ENCODE peak calls at places on chromosomes 16 and 17, in four cellular contexts. One of them, this sample, is unnamed.

GRCh38 chr16:88651989-88652762 is 1.3 kb upstream of the CYBA start:
- DNase-seq in HepG2: no peak
- DNase-seq in K562: no peak
- DNase-seq in GM12878: no peak
- DNase-seq in this sample: no peak

GRCh38 chr17:39576187-39576586 is 31.5 kb downstream of the NEUROD2 start:
- DNase-seq in HepG2: peak
- DNase-seq in K562: no peak
- DNase-seq in GM12878: no peak
- DNase-seq in this sample: peak

GRCh38 chr16:80852261-80852872 is 48.0 kb upstream of the CDYL2 start:
- DNase-seq in HepG2: peak
- DNase-seq in K562: peak
- DNase-seq in GM12878: no peak
- DNase-seq in this sample: peak

GRCh38 chr17:306116-306515 is 46.5 kb downstream of the RPH3AL start:
- DNase-seq in HepG2: no peak
- DNase-seq in K562: no peak
- DNase-seq in GM12878: no peak
- DNase-seq in this sample: no peak

GRCh38 chr16:81318711-81319110 is 3.9 kb downstream of the GAN start:
- DNase-seq in HepG2: no peak
- DNase-seq in K562: no peak
- DNase-seq in GM12878: no peak
- DNase-seq in this sample: no peak

GRCh38 chr16:35305476-35305875 is 1846.1 kb downstream of the TP53TG3F start:
- DNase-seq in HepG2: no peak
- DNase-seq in K562: no peak
- DNase-seq in GM12878: no peak
- DNase-seq in this sample: no peak

GRCh38 chr17:80791758-80792284 is 199.8 kb upstream of the CHMP6 start:
- DNase-seq in HepG2: peak
- DNase-seq in K562: peak
- DNase-seq in GM12878: no peak
- DNase-seq in this sample: peak

GRCh38 chr16:10386517-10387377 is 886 bp downstream of the ATF7IP2 start:
- DNase-seq in HepG2: peak
- DNase-seq in K562: no peak
- DNase-seq in GM12878: peak
- DNase-seq in this sample: no peak

GRCh38 chr17:50272246-50272645 is 2.0 kb upstream of the TMEM92 start:
- DNase-seq in HepG2: no peak
- DNase-seq in K562: no peak
- DNase-seq in GM12878: no peak
- DNase-seq in this sample: no peak

GRCh38 chr16:69276143-69277115 is 34.7 kb upstream of the VPS4A start:
- DNase-seq in HepG2: no peak
- DNase-seq in K562: no peak
- DNase-seq in GM12878: no peak
- DNase-seq in this sample: no peak

GRCh38 chr17:81049973-81050551 is 15.1 kb downstream of the BAIAP2 start:
- DNase-seq in HepG2: no peak
- DNase-seq in K562: no peak
- DNase-seq in GM12878: peak
- DNase-seq in this sample: no peak

GRCh38 chr16:69890114-69890890 is 60.8 kb upstream of the CLEC18A start:
- DNase-seq in HepG2: no peak
- DNase-seq in K562: no peak
- DNase-seq in GM12878: no peak
- DNase-seq in this sample: no peak

GRCh38 chr17:9938764-9939163 is 33.7 kb upstream of the RCVRN start:
- DNase-seq in HepG2: no peak
- DNase-seq in K562: no peak
- DNase-seq in GM12878: no peak
- DNase-seq in this sample: no peak

GRCh38 chr16:89502319-89502843 is 5.8 kb upstream of the SPG7 start:
- DNase-seq in HepG2: peak
- DNase-seq in K562: no peak
- DNase-seq in GM12878: no peak
- DNase-seq in this sample: peak

GRCh38 chr17:7139400-7139799 is 24.8 kb upstream of the ASGR2 start:
- DNase-seq in HepG2: no peak
- DNase-seq in K562: no peak
- DNase-seq in GM12878: no peak
- DNase-seq in this sample: no peak

DNA sequence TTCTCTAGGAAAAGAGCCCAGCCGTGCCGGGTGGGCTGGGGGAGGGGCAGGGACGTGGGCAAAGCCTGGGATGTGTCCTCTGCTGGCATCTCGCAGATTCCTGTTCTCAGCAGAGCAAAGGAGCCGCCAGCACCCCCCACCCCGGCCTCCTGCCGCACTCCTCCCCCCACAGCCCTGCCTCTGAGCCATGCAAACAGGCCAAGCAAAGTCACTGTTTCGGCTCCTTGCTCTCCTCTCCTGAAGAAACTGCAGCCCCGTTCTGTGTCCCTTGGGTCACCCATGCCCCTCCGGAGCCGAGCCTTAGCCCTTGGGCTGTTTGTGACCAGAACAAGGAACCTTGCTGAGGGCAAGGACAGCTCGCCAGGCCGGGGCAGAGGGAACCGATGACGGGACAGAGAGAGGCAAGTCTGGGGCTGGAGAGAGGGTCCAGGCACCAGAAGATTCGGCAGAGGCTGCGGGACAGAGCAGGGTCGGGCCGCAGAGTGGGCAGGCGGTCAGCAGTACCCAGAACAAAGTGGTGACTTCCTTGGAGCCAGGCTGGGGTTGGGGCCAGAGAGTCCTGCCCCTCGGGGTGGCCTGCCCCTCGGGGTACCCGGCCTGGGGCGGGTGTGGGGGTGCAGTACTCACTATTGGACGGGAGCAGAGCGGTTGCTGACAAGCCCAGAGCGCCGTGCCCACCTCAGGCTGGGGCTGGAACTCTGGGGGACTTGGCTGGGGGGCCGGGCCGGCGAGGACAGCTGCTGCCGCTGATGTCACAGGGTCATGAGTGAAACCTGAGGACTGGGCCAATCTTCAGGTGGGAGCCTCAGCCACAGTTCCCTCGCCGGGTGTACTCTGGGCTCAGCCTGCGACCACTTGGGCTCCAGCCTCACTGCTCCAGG is 9.2 kb upstream of the PRR29 start:
- DNase-seq in HepG2: no peak
- DNase-seq in K562: no peak
- DNase-seq in GM12878: no peak
- DNase-seq in this sample: no peak
- TF ChIP-seq POLR2AphosphoS2 in HepG2: no peak
- TF ChIP-seq POLR2AphosphoS2 in K562: no peak
- TF ChIP-seq POLR2AphosphoS2 in GM12878: no peak
- TF ChIP-seq POLR2AphosphoS2 in this sample: no peak

GRCh38 chr16:87321336-87322107 is 4.3 kb upstream of the C16orf95 start:
- DNase-seq in HepG2: no peak
- DNase-seq in K562: no peak
- DNase-seq in GM12878: no peak
- DNase-seq in this sample: no peak
- TF ChIP-seq RFX5 in HepG2: no peak
- TF ChIP-seq RFX5 in K562: no peak
- TF ChIP-seq RFX5 in GM12878: no peak
- TF ChIP-seq RFX5 in this sample: no peak

GRCh38 chr16:11949527-11949926 is 7.7 kb upstream of the NPIPB2 start:
- DNase-seq in HepG2: peak
- DNase-seq in K562: peak
- DNase-seq in GM12878: no peak
- DNase-seq in this sample: peak
- TF ChIP-seq MYC in HepG2: no peak
- TF ChIP-seq MYC in K562: no peak
- TF ChIP-seq MYC in GM12878: no peak
- TF ChIP-seq MYC in this sample: no peak

DNA sequence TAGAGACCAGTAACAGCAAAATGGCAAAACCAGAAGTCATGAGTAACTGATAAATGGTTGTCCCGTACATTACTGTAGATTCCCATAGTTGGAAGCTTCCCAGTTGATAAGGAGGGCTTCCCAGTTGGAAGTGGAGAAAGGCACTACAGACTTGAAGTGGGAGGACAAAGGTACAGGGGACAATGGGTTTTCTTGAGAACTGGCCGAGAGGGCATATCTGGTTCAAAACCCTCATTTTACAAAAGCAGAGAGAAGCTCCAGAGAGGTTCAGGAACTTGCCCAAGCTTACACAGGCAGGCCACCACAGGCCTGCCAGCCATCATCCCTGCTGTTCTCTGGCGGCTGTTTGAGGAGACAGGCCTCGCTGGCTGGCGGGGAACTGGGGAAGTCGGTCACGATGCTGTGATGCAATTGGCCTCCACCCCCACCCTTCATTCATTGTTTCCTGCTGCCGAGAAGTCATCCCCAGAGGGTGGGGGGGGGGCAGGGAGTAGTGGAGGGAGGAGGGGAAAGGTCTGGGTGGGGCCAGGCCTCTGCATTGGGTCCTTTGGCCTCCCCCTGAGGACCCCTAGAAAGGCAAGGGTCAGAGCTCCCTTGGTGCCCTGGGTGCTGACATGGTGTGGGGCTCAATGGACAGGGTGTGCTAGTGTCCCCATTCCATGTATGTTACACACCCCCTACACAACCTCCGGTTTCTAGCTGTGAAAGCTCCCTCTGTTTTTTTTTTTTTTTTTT is 3.0 kb downstream of the UBALD2 start:
- DNase-seq in HepG2: no peak
- DNase-seq in K562: peak
- DNase-seq in GM12878: peak
- DNase-seq in this sample: no peak
- TF ChIP-seq POLR2AphosphoS2 in HepG2: no peak
- TF ChIP-seq POLR2AphosphoS2 in K562: no peak
- TF ChIP-seq POLR2AphosphoS2 in GM12878: peak
- TF ChIP-seq POLR2AphosphoS2 in this sample: no peak

GRCh38 chr17:57021226-57021940 is 43.5 kb downstream of the SCPEP1 start:
- DNase-seq in HepG2: no peak
- DNase-seq in K562: no peak
- DNase-seq in GM12878: no peak
- DNase-seq in this sample: peak
- TF ChIP-seq RFX5 in HepG2: no peak
- TF ChIP-seq RFX5 in K562: no peak
- TF ChIP-seq RFX5 in GM12878: no peak
- TF ChIP-seq RFX5 in this sample: no peak

GRCh38 chr17:72123496-72123963 is 2.7 kb downstream of the SOX9 start:
- DNase-seq in HepG2: no peak
- DNase-seq in K562: no peak
- DNase-seq in GM12878: no peak
- DNase-seq in this sample: no peak
- TF ChIP-seq MYC in HepG2: no peak
- TF ChIP-seq MYC in K562: no peak
- TF ChIP-seq MYC in GM12878: no peak
- TF ChIP-seq MYC in this sample: no peak